ENCODE peak calls at places on chromosomes 2 and 18, in six cellular contexts. T is AG09309, K is mesothelial cell of epicardium, V is fibroblast of pulmonary artery, Y is coronary artery, W is upper lobe of left lung. M is an unnamed sample.

GRCh38 chr18:22170421-22171262 is 1.3 kb downstream of the GATA6 start:
- DNase-seq in W (peak), V (peak), K (peak), T (no peak), Y (peak), M (no peak)

GRCh38 chr18:21682276-21683051 is 22.1 kb downstream of the ABHD3 start:
- DNase-seq in W (no peak), T (peak), V (peak), Y (no peak), K (no peak), M (no peak)

GRCh38 chr2:127201452-127201851 is 18.6 kb downstream of the CYP27C1 start:
- DNase-seq in Y (no peak), V (no peak), W (no peak), T (no peak), K (no peak), M (peak)

GRCh38 chr2:45713126-45713525 is 61.7 kb downstream of the PRKCE start:
- DNase-seq in K (no peak), W (no peak), Y (no peak), T (no peak), V (no peak), M (no peak)

GRCh38 chr2:186588940-186589732 is 720 bp upstream of the ITGAV start:
- DNase-seq in T (no peak), K (no peak), W (no peak), V (no peak), Y (no peak), M (no peak)

GRCh38 chr2:181615086-181615635 is 41.7 kb downstream of the CERKL start:
- DNase-seq in V (no peak), W (no peak), T (no peak), K (no peak), Y (no peak), M (no peak)

GRCh38 chr2:147558620-147559019 is 286.2 kb upstream of the ACVR2A start:
- DNase-seq in T (no peak), Y (no peak), V (no peak), W (no peak), K (no peak), M (no peak)

GRCh38 chr2:96111257-96111640 is 5.1 kb downstream of the ADRA2B start:
- DNase-seq in T (no peak), K (no peak), W (no peak), V (no peak), Y (no peak), M (no peak)

GRCh38 chr2:142153601-142154000 is 22.8 kb upstream of the LRP1B start:
- DNase-seq in K (no peak), W (no peak), T (no peak), V (no peak), Y (no peak), M (no peak)

GRCh38 chr18:13318644-13319501 is 100.3 kb downstream of the LDLRAD4 start:
- DNase-seq in T (no peak), K (no peak), V (no peak), Y (no peak), W (peak), M (no peak)

GRCh38 chr2:75560768-75561565 is at the start of gene EVA1A:
- DNase-seq in Y (no peak), K (peak), V (peak), T (no peak), W (peak), M (peak)

GRCh38 chr2:112031916-112032582 is 23.0 kb upstream of the TMEM87B start:
- DNase-seq in W (no peak), Y (no peak), T (no peak), K (no peak), V (peak), M (no peak)

GRCh38 chr2:73987109-73987947 is 2.6 kb downstream of the TET3 start:
- DNase-seq in V (peak), Y (no peak), T (no peak), W (peak), K (no peak), M (no peak)

GRCh38 chr18:56812674-56813073 is 161.5 kb downstream of the WDR7 start:
- DNase-seq in Y (no peak), W (no peak), V (no peak), T (no peak), K (no peak), M (no peak)

GRCh38 chr2:137091704-137092103 is 326.4 kb downstream of the THSD7B start:
- DNase-seq in W (no peak), K (no peak), V (peak), Y (no peak), T (no peak), M (no peak)

GRCh38 chr2:137096187-137096586 is 330.8 kb downstream of the THSD7B start:
- DNase-seq in Y (no peak), K (no peak), T (no peak), V (no peak), W (no peak), M (no peak)

GRCh38 chr2:137093116-137093515 is 327.8 kb downstream of the THSD7B start:
- DNase-seq in V (no peak), T (no peak), K (no peak), W (no peak), Y (no peak), M (no peak)

DNA sequence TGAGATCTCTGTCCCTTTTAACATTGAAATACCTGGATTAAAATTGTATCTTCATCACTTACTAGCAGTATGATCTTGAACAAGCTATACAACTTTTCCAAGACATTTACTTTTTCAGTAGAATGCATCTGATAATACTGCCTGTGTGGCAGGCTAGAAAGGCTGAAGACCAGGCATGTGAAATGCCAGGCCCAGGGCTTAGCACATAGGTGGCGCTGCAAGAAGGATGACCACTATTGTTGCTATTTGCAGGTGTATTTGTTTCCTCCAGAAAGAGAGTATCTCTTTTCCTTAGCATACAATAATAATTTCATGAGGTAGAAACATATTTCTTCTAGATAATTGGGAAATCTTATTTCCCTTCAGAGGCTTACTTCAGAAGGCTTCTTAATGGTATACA is 331.3 kb downstream of the THSD7B start:
- DNase-seq in Y (no peak), W (no peak), V (no peak), K (no peak), T (no peak), M (no peak)
- TF ChIP-seq CTCF in Y (no peak), W (no peak), V (no peak), K (no peak), T (no peak), M (no peak)

GRCh38 chr2:6865346-6866238 is at the start of gene CMPK2:
- DNase-seq in W (peak), K (peak), Y (no peak), T (no peak), V (peak), M (peak)
- TF ChIP-seq CTCF in W (peak), K (peak), Y (no peak), T (no peak), V (no peak), M (peak)

DNA sequence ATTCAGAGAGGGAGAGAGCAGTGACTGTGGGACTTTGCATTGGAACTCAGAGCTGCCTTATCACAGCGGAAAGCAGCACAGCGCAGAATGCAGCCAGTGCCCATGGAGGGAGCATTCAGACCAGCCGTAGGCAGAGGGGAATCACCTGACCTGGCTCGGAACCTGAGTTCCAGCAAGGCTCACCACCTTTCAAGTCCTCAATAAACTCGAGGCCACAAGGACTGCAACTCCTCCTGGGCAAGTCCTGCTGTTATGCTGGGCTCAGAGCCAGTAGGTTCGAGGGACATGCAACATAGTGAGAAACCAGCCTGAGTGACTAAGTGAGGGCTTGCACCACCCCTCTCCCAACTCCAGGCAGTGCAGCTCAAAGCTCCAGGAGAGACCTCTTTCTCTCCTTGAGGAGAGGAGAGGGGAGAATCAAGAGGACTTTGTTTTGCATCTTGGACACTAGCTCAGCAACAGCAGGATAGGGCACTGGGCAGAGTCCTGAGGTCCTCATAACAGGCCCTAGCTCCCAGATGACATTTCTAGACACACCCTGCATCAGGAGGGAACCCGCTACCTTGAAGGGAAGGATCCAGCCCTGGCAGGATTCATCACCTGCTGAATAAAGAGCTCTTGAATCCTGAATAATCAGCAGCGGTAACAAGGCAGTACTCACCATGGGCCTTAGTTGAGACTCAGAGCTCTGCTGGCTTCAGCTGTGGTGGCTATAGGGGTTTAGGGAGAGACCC is 136.8 kb upstream of the OTOS start:
- DNase-seq in Y (peak), T (peak), K (peak), W (no peak), V (peak), M (no peak)
- TF ChIP-seq CTCF in Y (no peak), T (no peak), K (no peak), W (no peak), V (no peak), M (no peak)

DNA sequence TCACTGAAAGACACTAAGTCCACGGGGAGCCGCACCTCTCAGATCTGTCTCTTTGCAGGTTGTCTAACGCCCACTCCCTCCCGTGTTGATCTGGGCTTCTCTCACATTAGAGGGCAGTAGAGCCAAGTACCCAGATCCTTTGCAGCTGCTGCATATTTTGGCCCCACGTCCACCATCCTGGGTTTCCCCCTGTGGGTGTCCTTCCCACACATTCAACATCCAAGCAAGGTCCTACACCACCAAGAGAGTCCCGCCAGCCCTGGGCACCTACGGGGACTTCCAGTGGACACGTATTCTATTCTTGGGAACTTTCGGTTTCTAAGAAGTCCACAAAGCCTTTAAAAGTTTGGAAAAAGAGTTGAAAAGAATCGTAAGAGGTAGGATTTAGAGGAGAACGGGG is 116.6 kb downstream of the ATL2 start:
- DNase-seq in Y (no peak), T (no peak), W (no peak), V (no peak), K (no peak), M (no peak)
- TF ChIP-seq CTCF in Y (no peak), T (no peak), W (no peak), V (no peak), K (no peak), M (no peak)

DNA sequence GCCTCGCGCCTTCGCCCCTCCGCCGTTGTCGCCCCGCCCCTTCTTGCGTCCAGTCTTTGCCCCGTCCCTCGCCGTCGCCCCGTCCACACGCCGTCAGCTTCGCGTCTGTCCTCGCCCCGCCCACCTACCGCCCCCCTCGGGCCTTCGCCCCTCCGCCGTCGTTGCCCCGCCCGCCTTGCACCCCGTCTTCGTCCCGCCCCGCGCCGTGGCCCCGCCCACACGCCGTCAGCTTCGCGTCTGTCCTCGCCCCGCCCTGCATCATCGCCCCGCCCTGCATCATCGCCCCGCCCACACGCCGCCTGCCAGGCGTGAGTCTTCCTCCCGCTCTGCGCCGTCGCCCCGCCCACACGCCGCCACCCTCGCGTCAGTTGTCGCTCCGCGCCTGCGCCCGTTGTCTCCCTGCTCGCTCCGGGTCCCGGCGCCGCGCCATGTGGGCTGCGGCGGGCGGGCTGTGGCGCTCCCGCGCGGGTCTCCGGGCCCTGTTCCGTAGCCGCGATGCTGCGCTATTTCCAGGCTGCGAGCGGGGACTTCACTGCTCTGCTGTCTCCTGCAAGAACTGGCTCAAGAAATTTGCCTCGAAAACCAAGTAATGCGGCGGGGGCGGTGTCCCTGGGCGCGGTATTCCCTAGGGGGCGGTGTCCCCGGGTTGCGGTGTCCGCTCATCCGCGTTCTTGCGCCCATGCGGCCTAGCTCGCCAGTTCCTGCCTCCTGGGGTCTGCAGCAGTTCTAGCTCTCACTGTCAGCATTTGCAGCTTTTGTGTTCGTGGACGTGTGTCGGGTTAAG is at the start of gene RBFA:
- DNase-seq in W (peak), T (peak), V (peak), Y (peak), K (peak), M (peak)
- TF ChIP-seq CTCF in W (peak), T (peak), V (no peak), Y (no peak), K (peak), M (peak)